ENCODE peak calls at places on chromosome 15, in five cellular contexts. F is astrocyte, I is foreskin fibroblast, N is adrenal gland, Q is brain microvascular endothelial cell. M is an unnamed sample.
A peak's percentile ranks its signal among the peaks of the same experiment; 100 is the strongest.

GRCh38 chr15:65599677-65600076 is 11.3 kb downstream of the INTS14 start:
- DNase-seq in N (no peak), I (no peak), Q (no peak), F (no peak), M (no peak)

GRCh38 chr15:63240136-63240535 is 37.3 kb upstream of the APH1B start:
- DNase-seq in Q (no peak), I (no peak), N (no peak), F (no peak), M (no peak)

GRCh38 chr15:75130597-75131268 is 70.9 kb upstream of the C15orf39 start:
- DNase-seq in F (no peak), N (no peak), Q (no peak), I (no peak), M (no peak)

GRCh38 chr15:77819841-77820728 is 187.4 kb upstream of the LINGO1 start:
- DNase-seq in I (no peak), N (peak; percentile 9), Q (no peak), F (no peak), M (no peak)

GRCh38 chr15:26656080-26656479 is 116.8 kb downstream of the GABRB3 start:
- DNase-seq in F (no peak), I (no peak), Q (no peak), N (no peak), M (no peak)

GRCh38 chr15:40934457-40934856 is 5.3 kb downstream of the DLL4 start:
- DNase-seq in Q (no peak), N (no peak), I (no peak), F (no peak), M (no peak)

GRCh38 chr15:28131946-28132345 is 32.8 kb upstream of the OCA2 start:
- DNase-seq in Q (no peak), N (no peak), I (no peak), F (no peak), M (no peak)

GRCh38 chr15:78167227-78167888 is 18.2 kb downstream of the IDH3A start:
- DNase-seq in I (no peak), F (no peak), Q (no peak), N (no peak), M (no peak)

GRCh38 chr15:71203573-71204444 is 88.5 kb downstream of the THSD4 start:
- DNase-seq in N (no peak), F (peak; percentile 8), Q (peak; percentile 35), I (peak; percentile 18), M (no peak)

GRCh38 chr15:54579855-54580254 is 601.6 kb downstream of the UNC13C start:
- DNase-seq in F (no peak), N (no peak), I (no peak), Q (no peak), M (no peak)

GRCh38 chr15:48176097-48176496 is 2.0 kb downstream of the MYEF2 start:
- DNase-seq in I (no peak), F (peak; percentile 38), Q (no peak), N (no peak), M (peak; percentile 3)
- H3K4me3 ChIP-seq in I (no peak overlapping the region), F (no peak overlapping the region), Q (no peak overlapping the region), N (no peak overlapping the region), M (no peak overlapping the region)

GRCh38 chr15:98177950-98178848 is 217.7 kb downstream of the ARRDC4 start:
- DNase-seq in F (peak; percentile 50), I (peak; percentile 41), N (peak; percentile 56), Q (peak; percentile 65), M (peak; percentile 25)
- H3K4me3 ChIP-seq in F (no peak overlapping the region), I (no peak overlapping the region), N (no peak overlapping the region), Q (no peak overlapping the region), M (no peak overlapping the region)

GRCh38 chr15:96358795-96359190 is 28.3 kb downstream of the NR2F2 start:
- DNase-seq in Q (no peak), F (no peak), I (no peak), N (no peak), M (no peak)

GRCh38 chr15:96359371-96359771 is 28.9 kb downstream of the NR2F2 start:
- DNase-seq in Q (no peak), N (no peak), I (no peak), F (no peak), M (no peak)

GRCh38 chr15:96361309-96362000 is 31.0 kb downstream of the NR2F2 start:
- DNase-seq in Q (no peak), I (no peak), N (no peak), F (no peak), M (no peak)

GRCh38 chr15:96360581-96361308 is 30.2 kb downstream of the NR2F2 start:
- DNase-seq in F (no peak), I (no peak), N (no peak), Q (no peak), M (no peak)

DNA sequence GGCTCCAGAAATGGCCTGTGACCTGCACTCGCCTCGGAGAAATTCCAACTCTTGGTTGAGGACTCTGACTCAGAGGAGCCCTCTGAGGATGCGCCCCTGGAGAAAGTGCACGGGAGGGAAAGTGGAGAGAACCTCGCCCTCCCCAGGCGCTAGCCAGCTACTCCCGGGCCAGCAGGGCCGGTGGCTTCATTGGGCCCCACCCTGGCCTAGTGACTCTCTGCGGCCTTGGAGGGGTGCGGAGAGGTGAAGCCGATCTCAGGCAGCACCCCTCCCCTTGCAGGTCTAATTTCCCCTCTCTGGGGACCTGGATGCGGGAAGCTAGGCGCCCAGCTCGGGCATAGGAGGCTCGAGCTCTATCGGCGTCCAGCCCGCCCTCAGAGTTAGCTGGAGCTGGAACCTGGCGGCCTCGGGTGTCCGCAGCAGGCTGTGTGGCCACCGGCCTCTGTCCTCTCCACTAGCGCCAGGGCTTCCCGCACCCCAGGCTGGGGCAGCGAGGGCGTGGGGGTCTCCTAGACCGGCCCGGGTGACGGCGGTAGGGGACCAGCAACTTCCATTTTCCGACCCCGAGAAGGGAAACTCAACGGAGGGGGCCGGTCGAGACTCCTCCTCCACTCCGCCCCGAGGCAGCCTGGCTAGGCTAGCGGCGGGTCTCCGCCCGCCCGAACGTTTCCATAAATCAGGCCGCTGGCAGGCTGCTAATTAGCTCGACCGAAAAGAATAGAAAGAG is 29.4 kb downstream of the NR2F2 start:
- DNase-seq in N (peak; percentile 63), F (no peak), I (no peak), Q (no peak), M (no peak)
- H3K4me3 ChIP-seq in N (no peak overlapping the region), F (peak overlapping the region; percentile 55), I (peak overlapping the region; percentile 50), Q (peak overlapping the region; percentile 64), M (peak overlapping the region; percentile 52)

GRCh38 chr15:84714372-84714771 is 1.6 kb downstream of the SEC11A start:
- DNase-seq in Q (no peak), F (no peak), I (no peak), N (no peak), M (no peak)
- H3K4me3 ChIP-seq in Q (peak overlapping the region; percentile 94), F (peak overlapping the region; percentile 96), I (peak overlapping the region; percentile 64), N (no peak overlapping the region), M (peak overlapping the region; percentile 91)

GRCh38 chr15:79924379-79924778 is 27.6 kb upstream of the MTHFS start:
- DNase-seq in F (no peak), N (no peak), Q (no peak), I (no peak), M (no peak)
- H3K4me3 ChIP-seq in F (peak overlapping the region; percentile 87), N (no peak overlapping the region), Q (peak overlapping the region; percentile 89), I (peak overlapping the region; percentile 87), M (peak overlapping the region; percentile 89)

GRCh38 chr15:70102827-70103226 is 5.1 kb upstream of the TLE3 start:
- DNase-seq in I (no peak), F (no peak), Q (no peak), N (no peak), M (no peak)

GRCh38 chr15:70099966-70100494 is 2.3 kb upstream of the TLE3 start:
- DNase-seq in I (no peak), N (peak; percentile 36), Q (no peak), F (no peak), M (no peak)

GRCh38 chr15:70100495-70101331 is 3.0 kb upstream of the TLE3 start:
- DNase-seq in F (peak; percentile 69), N (peak; percentile 84), I (peak; percentile 21), Q (peak; percentile 59), M (peak; percentile 67)

GRCh38 chr15:70099167-70099965 is 1.6 kb upstream of the TLE3 start:
- DNase-seq in N (peak; percentile 100), F (peak; percentile 94), Q (peak; percentile 99), I (peak; percentile 100), M (peak; percentile 98)

GRCh38 chr15:70101459-70102113 is 3.9 kb upstream of the TLE3 start:
- DNase-seq in Q (peak; percentile 88), N (peak; percentile 92), I (peak; percentile 81), F (peak; percentile 93), M (peak; percentile 94)
- H3K4me3 ChIP-seq in Q (no peak overlapping the region), N (no peak overlapping the region), I (no peak overlapping the region), F (no peak overlapping the region), M (no peak overlapping the region)

GRCh38 chr15:80155001-80155377 is 2.2 kb downstream of the FAH start:
- DNase-seq in Q (no peak), N (no peak), F (no peak), I (no peak), M (no peak)
- H3K4me3 ChIP-seq in Q (no peak overlapping the region), N (no peak overlapping the region), F (no peak overlapping the region), I (no peak overlapping the region), M (no peak overlapping the region)

GRCh38 chr15:51576911-51577500 is 45.6 kb downstream of the DMXL2 start:
- DNase-seq in F (peak; percentile 14), Q (no peak), N (peak; percentile 18), I (peak; percentile 37), M (peak; percentile 36)
- H3K4me3 ChIP-seq in F (no peak overlapping the region), Q (no peak overlapping the region), N (no peak overlapping the region), I (no peak overlapping the region), M (no peak overlapping the region)

DNA sequence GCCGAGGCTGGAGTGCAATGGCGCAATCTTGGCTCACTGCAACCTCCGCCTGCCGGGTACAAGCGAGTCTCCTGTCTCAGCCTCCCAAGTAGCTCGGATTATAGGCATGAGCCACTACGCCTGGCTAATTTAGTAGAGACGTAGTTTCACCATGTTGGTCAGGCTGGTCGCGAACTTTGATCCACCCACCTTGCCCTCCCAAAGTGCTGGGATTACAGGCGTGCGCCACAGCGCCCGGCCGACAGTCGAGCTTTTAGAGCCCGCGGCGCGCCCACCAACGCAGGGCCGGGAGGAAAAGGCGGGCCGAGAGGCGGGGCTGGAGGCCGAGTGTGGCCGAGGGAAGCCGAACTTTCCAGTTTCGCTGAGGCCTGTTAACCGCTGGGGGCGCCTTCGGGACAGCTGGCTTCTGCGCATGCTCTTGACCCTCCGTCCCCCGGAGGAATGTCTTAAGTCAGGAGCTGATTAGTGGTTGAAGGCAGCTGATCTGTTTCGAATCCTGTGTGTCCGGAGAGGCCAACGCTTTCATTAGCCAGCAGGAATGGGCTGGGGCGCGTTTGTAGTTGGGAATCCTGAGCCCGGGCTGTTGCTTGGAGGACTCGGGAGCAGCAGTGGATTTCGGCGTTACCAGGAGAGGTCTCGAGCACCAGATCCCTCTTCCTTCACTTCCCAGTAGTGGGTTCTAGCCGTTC is 10.0 kb downstream of the RPLP1 start:
- DNase-seq in I (peak; percentile 96), N (peak; percentile 98), F (peak; percentile 97), Q (peak; percentile 97), M (peak; percentile 94)
- H3K4me3 ChIP-seq in I (peak overlapping the region; percentile 62), N (peak overlapping the region; percentile 76), F (peak overlapping the region; percentile 65), Q (peak overlapping the region; percentile 57), M (peak overlapping the region; percentile 53)